ENCODE peak calls at places on chromosomes 12 and 14, in ten cellular contexts. V, Q, C, O, Z, Y, U, F, W and G are unnamed samples.

GRCh38 chr12:30448038-30448437 is 247.6 kb downstream of the IPO8 start:
- DNase-seq in V (no peak), Q (no peak), C (no peak), O (no peak), Z (no peak), Y (no peak), U (no peak), F (no peak), W (no peak), G (no peak)

GRCh38 chr12:69822205-69822860 is 2.7 kb upstream of the MYRFL start:
- DNase-seq in V (no peak), Q (no peak), C (no peak), O (no peak), Z (no peak), Y (no peak), U (no peak), F (no peak), W (no peak), G (no peak)

GRCh38 chr12:85280138-85280983 is at the start of gene ALX1:
- DNase-seq in V (peak), Q (peak), C (no peak), O (peak), Z (no peak), Y (peak), U (peak), F (no peak), W (peak), G (peak)

GRCh38 chr12:29944269-29945000 is 160.7 kb upstream of the TMTC1 start:
- DNase-seq in V (peak), Q (no peak), C (no peak), O (no peak), Z (no peak), Y (no peak), U (no peak), F (no peak), W (no peak), G (no peak)

GRCh38 chr12:96223411-96224218 is 29.4 kb downstream of the ELK3 start:
- DNase-seq in V (no peak), Q (no peak), C (no peak), O (no peak), Z (peak), Y (no peak), U (no peak), F (no peak), W (no peak), G (no peak)

GRCh38 chr12:75196865-75197264 is 12.8 kb downstream of the KCNC2 start:
- DNase-seq in V (no peak), Q (no peak), C (no peak), O (no peak), Z (no peak), Y (no peak), U (no peak), F (no peak), W (no peak), G (no peak)

GRCh38 chr12:121190523-121191031 is 19.4 kb upstream of the P2RX4 start:
- DNase-seq in V (peak), Q (no peak), C (peak), O (peak), Z (no peak), Y (no peak), U (peak), F (no peak), W (no peak), G (no peak)

GRCh38 chr12:47755655-47756562 is 2.8 kb downstream of the RAPGEF3 start:
- DNase-seq in V (no peak), Q (no peak), C (no peak), O (no peak), Z (no peak), Y (no peak), U (no peak), F (no peak), W (peak), G (peak)

GRCh38 chr14:99860219-99860618 is 67.0 kb downstream of the EML1 start:
- DNase-seq in V (no peak), Q (no peak), C (no peak), O (no peak), Z (no peak), Y (no peak), U (no peak), F (no peak), W (no peak), G (no peak)

GRCh38 chr12:102946042-102946441 is 11.4 kb upstream of the ASCL1 start:
- DNase-seq in V (no peak), Q (no peak), C (no peak), O (no peak), Z (no peak), Y (no peak), U (no peak), F (no peak), W (no peak), G (no peak)

GRCh38 chr12:26327975-26328635 is 132.7 kb downstream of the SSPN start:
- DNase-seq in V (no peak), Q (no peak), C (no peak), O (no peak), Z (no peak), Y (no peak), U (no peak), F (no peak), W (no peak), G (no peak)

GRCh38 chr14:83940253-83940652 is 1589.7 kb upstream of the FLRT2 start:
- DNase-seq in V (peak), Q (no peak), C (no peak), O (no peak), Z (no peak), Y (no peak), U (no peak), F (no peak), W (no peak), G (no peak)
- TF ChIP-seq CTCF in V (peak), Q (no peak), C (no peak), O (no peak), Z (no peak), Y (no peak), U (no peak), F (peak), W (no peak), G (no peak)

DNA sequence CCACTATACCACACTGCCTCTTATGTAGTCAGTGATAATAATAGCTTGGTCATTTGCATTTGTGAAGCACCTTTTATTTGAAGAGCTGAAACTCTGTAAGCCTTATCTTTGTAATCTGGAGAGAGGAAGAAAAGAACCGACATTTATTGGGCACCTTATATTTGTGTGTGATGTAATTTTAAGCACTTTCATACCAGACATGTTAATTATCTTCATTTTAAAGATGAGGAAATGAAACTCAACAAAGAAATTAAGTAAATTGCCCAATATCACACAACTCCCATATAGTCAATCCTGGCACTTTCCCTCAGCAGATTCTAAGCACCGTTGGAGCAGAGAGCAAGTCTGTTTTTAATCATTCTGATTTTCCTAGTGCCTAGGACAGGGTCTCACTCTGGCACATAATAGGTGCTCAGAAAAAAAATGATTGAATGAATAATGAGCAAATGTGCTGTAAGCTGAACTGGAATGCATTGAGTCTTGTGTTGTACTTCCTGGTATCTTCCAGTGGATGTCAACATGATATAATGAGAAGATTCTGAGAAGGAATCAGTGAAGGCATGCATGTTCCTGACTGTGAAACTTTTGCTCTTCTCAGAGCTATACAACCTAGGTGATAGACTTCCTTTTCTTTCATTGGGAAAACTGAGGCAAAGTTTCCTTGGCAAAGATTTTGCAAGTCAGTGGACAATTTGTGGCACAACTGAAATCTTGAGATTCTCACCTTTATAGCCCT is 418.9 kb downstream of the ZFP36L1 start:
- DNase-seq in V (no peak), Q (no peak), C (no peak), O (no peak), Z (no peak), Y (no peak), U (no peak), F (no peak), W (no peak), G (peak)
- TF ChIP-seq CTCF in V (no peak), Q (no peak), C (no peak), O (no peak), Z (no peak), Y (no peak), U (no peak), F (no peak), W (no peak), G (no peak)

DNA sequence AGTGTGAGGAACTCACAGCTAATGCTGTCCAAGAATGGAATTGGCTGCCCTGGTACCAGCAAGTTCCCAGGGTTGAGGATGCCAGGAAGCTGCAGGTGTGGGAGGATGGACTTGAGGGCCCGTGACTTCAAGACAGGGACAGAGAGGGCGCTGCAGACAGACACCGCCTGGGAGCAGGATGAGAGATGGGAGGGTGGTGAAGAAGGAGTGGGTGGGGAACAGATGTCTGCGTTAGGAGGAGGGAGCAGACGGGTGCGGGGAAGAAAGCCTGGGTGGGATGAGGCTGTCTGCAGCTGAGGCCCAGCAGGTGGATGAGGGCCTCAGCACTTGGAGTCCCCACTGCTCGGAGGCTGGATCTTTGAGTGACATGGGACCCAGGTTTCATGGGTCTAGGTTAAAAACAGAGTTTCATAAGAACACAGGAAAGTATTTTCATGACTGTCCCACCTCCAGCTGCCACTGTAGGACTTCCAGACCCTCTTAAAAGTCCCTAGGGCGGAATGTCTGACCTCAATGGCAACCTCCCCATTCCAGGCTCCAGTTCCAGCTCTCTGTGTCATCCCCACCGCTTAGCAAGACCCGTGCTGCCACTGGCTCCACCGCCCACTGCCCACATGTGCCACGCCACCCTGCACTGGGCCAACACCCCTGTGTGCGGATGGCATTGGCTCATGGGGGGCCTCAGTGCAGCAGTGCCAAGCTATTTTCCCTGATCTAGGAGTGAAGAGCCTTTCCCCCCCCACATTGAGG is 70.3 kb upstream of the SCN8A start:
- DNase-seq in V (no peak), Q (no peak), C (no peak), O (no peak), Z (no peak), Y (no peak), U (no peak), F (no peak), W (no peak), G (no peak)
- TF ChIP-seq CTCF in V (no peak), Q (no peak), C (no peak), O (no peak), Z (no peak), Y (no peak), U (no peak), F (no peak), W (no peak), G (no peak)

GRCh38 chr12:21453312-21453852 is 15.9 kb downstream of the PYROXD1 start:
- DNase-seq in V (no peak), Q (no peak), C (no peak), O (no peak), Z (no peak), Y (no peak), U (no peak), F (no peak), W (no peak), G (no peak)

GRCh38 chr12:21456291-21456780 is 18.9 kb downstream of the PYROXD1 start:
- DNase-seq in V (no peak), Q (no peak), C (no peak), O (no peak), Z (no peak), Y (no peak), U (no peak), F (no peak), W (no peak), G (no peak)

DNA sequence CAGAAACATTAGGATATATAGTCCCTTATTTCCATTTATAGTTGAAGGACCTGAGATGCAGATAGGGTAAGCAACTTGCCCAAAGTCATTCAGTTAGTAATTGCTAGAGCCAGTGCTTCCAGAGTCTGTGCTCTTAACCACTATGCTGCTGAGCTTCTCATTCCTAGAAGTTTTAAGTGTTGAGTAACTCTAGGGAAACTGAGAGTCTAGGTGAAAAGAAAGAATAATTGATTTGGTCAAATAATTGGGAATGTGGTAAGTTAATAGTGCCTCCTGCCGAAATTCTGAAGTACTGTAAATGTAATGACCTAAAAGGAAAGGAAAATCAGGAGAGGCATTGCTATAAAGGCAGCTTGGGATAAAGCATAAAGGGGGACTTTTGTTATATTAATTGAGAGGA is 14.1 kb downstream of the PYROXD1 start:
- DNase-seq in V (peak), Q (no peak), C (peak), O (peak), Z (no peak), Y (no peak), U (peak), F (no peak), W (no peak), G (no peak)
- TF ChIP-seq CTCF in V (peak), Q (peak), C (peak), O (peak), Z (no peak), Y (no peak), U (peak), F (no peak), W (no peak), G (no peak)

GRCh38 chr12:133080051-133080618 is 588 bp upstream of the ZNF140 start:
- DNase-seq in V (peak), Q (peak), C (peak), O (peak), Z (peak), Y (peak), U (peak), F (peak), W (peak), G (peak)
- TF ChIP-seq CTCF in V (peak), Q (no peak), C (no peak), O (peak), Z (no peak), Y (no peak), U (peak), F (no peak), W (no peak), G (no peak)

DNA sequence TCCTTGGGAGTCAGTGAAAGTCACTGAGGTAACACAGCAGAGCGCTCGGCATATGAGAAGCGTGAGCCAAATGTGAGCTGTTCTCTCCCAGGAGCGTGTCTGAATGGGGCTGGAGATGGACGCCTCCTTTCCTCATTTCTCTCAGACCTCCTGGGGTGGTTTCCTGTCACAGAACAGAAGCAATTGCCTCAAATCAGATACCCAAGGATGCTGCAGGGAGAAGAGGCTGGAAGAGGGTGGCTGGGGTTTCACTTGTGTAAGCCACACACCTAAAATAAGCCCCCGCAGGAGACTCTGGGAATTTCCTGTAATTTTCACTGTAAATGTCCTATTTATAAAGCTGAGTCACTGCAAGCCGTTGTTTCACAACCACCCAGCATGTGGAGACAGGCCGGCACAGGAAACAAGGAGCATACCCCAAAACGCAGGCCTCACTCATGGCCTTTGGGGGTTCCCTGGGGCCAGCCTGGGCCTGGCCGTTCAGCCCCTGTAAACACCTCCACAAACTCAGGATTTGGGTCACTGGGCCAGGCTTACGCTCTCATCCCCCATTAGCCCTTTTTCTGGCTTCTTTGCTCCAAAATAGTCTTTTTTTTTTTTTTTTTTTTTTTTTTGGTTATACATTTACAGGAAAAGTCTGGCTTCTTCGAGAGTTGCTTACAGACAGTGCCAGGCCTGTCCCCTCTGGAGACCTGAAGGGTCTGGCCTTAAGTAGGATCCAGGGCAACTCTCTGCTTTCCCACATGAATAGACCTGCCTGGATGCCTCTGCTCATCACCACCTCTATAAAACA is 55.3 kb downstream of the VCPKMT start:
- DNase-seq in V (peak), Q (peak), C (peak), O (peak), Z (peak), Y (no peak), U (peak), F (peak), W (peak), G (peak)
- TF ChIP-seq CTCF in V (peak), Q (no peak), C (peak), O (peak), Z (no peak), Y (no peak), U (no peak), F (peak), W (no peak), G (no peak)

GRCh38 chr14:65260786-65261185 is 151.7 kb upstream of the FUT8 start:
- DNase-seq in V (no peak), Q (no peak), C (peak), O (peak), Z (no peak), Y (no peak), U (peak), F (no peak), W (no peak), G (no peak)

GRCh38 chr14:65256714-65257113 is 154.4 kb upstream of the MAX start:
- DNase-seq in V (no peak), Q (no peak), C (no peak), O (no peak), Z (no peak), Y (no peak), U (no peak), F (no peak), W (no peak), G (no peak)

GRCh38 chr14:65257405-65257804 is 155.1 kb upstream of the MAX start:
- DNase-seq in V (no peak), Q (no peak), C (no peak), O (no peak), Z (no peak), Y (no peak), U (no peak), F (no peak), W (no peak), G (no peak)

GRCh38 chr14:65258391-65258790 is 154.1 kb upstream of the FUT8 start:
- DNase-seq in V (peak), Q (peak), C (peak), O (peak), Z (no peak), Y (no peak), U (peak), F (no peak), W (peak), G (no peak)

GRCh38 chr14:65259000-65259399 is 153.5 kb upstream of the FUT8 start:
- DNase-seq in V (peak), Q (no peak), C (no peak), O (no peak), Z (no peak), Y (no peak), U (no peak), F (no peak), W (no peak), G (no peak)
- TF ChIP-seq CTCF in V (no peak), Q (no peak), C (no peak), O (no peak), Z (no peak), Y (no peak), U (no peak), F (no peak), W (no peak), G (no peak)

GRCh38 chr14:92384461-92385133 is 61.6 kb downstream of the SLC24A4 start:
- DNase-seq in V (no peak), Q (no peak), C (no peak), O (no peak), Z (no peak), Y (no peak), U (no peak), F (no peak), W (no peak), G (no peak)

GRCh38 chr14:92385561-92385960 is 62.6 kb downstream of the SLC24A4 start:
- DNase-seq in V (no peak), Q (no peak), C (no peak), O (no peak), Z (no peak), Y (no peak), U (no peak), F (no peak), W (no peak), G (no peak)

GRCh38 chr14:92380131-92380530 is 57.2 kb downstream of the SLC24A4 start:
- DNase-seq in V (no peak), Q (no peak), C (no peak), O (no peak), Z (no peak), Y (no peak), U (no peak), F (no peak), W (no peak), G (no peak)

GRCh38 chr14:92382677-92383076 is 59.7 kb downstream of the SLC24A4 start:
- DNase-seq in V (peak), Q (peak), C (peak), O (no peak), Z (no peak), Y (no peak), U (no peak), F (no peak), W (peak), G (no peak)

DNA sequence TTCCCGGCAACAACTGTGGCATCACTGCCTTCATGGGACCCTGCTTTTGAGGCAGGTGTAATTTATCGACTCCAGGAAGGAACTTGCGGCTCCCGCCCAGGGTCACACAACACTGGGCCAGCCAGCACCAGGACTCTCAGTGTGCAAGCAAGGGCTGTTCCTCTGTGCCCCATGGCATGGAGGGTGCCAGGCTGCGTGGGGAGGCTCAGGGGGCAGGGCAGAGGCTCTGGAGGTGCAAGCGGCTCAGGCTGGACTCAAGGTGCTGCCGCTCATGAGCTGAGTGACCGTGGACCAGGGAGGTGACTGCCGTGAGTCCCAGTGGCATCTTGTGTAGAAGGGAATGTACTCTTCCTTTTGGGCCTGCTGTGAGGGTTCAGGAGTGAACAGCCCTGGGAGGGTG is 57.6 kb downstream of the SLC24A4 start:
- DNase-seq in V (no peak), Q (no peak), C (no peak), O (no peak), Z (no peak), Y (no peak), U (no peak), F (no peak), W (no peak), G (no peak)
- TF ChIP-seq CTCF in V (no peak), Q (no peak), C (no peak), O (no peak), Z (no peak), Y (no peak), U (no peak), F (no peak), W (no peak), G (no peak)